ENCODE peak calls at places on chromosomes 5 and 9, in four cellular contexts. W is body of pancreas, P is suprapubic skin, J is A549. Q is an unnamed sample.

GRCh38 chr5:95390812-95391492 is at the start of gene FAM81B:
- DNase-seq in W (no peak), P (no peak), J (no peak), Q (no peak)

GRCh38 chr5:13245982-13246601 is 698.4 kb downstream of the DNAH5 start:
- DNase-seq in W (no peak), P (no peak), J (no peak), Q (no peak)

GRCh38 chr5:178312900-178313299 is 80.3 kb upstream of the PHYKPL start:
- DNase-seq in W (no peak), P (peak), J (no peak), Q (no peak)

GRCh38 chr5:157951673-157952373 is 92.9 kb upstream of the CLINT1 start:
- DNase-seq in W (no peak), P (no peak), J (no peak), Q (no peak)

GRCh38 chr5:98793223-98793622 is 19.8 kb downstream of the RGMB start:
- DNase-seq in W (no peak), P (no peak), J (no peak), Q (no peak)

GRCh38 chr9:17003576-17004240 is 131.1 kb upstream of the CNTLN start:
- DNase-seq in W (no peak), P (no peak), J (no peak), Q (no peak)

GRCh38 chr5:33933723-33934544 is 2.3 kb upstream of the RXFP3 start:
- DNase-seq in W (no peak), P (no peak), J (no peak), Q (no peak)

GRCh38 chr9:6681957-6682501 is 36.5 kb upstream of the GLDC start:
- DNase-seq in W (no peak), P (no peak), J (no peak), Q (no peak)

GRCh38 chr5:8720476-8720875 is 825.4 kb downstream of the SEMA5A start:
- DNase-seq in W (no peak), P (no peak), J (no peak), Q (no peak)

GRCh38 chr9:79883073-79883645 is 311.4 kb downstream of the TLE4 start:
- DNase-seq in W (no peak), P (no peak), J (no peak), Q (no peak)

GRCh38 chr5:163978897-163979296 is 473.5 kb downstream of the MAT2B start:
- DNase-seq in W (no peak), P (no peak), J (no peak), Q (no peak)

GRCh38 chr9:94853887-94854286 is 127.4 kb downstream of the AOPEP start:
- DNase-seq in W (no peak), P (no peak), J (peak), Q (peak)

GRCh38 chr9:114521846-114522245 is 16.6 kb upstream of the WHRN start:
- DNase-seq in W (no peak), P (no peak), J (no peak), Q (no peak)

GRCh38 chr5:173691931-173692330 is 75.5 kb upstream of the BOD1 start:
- DNase-seq in W (no peak), P (no peak), J (no peak), Q (no peak)

GRCh38 chr9:137286980-137287383 is 9.5 kb downstream of the TOR4A start:
- DNase-seq in W (peak), P (peak), J (peak), Q (no peak)
- TF ChIP-seq CTCF in W (peak), P (peak), J (peak), Q (peak)

GRCh38 chr9:134551176-134551575 is 90.4 kb upstream of the COL5A1 start:
- DNase-seq in W (no peak), P (no peak), J (no peak), Q (no peak)
- H3K27ac ChIP-seq in W (no peak), P (no peak), J (peak), Q (peak)

DNA sequence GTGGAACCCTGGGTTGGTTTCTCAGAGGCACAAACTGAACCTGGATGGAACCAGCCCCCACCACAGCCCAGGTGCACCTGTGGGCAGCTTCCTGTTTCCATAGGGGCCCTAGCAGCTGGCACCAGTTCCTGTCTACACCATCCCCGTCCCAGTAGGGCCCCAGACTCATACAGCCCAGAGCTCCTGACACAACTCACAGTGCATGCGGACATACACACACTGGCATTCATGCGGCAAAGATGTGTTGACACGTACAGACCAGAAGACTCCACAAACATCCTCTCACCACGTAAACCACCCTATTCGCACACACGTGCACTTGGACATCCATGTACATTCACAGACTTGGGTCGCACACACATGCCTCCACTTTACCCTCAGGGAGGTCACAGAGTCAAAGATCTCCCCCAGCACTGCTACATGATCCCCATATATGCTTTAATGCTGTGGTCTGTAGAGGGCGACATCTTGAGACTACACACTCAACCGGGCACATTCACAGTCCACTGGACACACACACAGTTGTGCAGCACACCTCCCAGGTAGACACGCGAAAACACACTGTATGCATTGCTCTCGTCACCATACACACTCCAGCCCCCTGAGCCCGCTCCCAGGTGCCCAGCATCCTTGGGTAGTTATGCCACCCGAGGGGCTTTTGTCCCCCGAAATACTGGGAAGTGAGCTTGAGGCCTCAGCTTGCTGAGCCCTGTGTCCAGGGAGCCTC is 22.4 kb downstream of the CXXC5 start:
- DNase-seq in W (peak), P (no peak), J (peak), Q (no peak)
- TF ChIP-seq CTCF in W (peak), P (no peak), J (peak), Q (no peak)

DNA sequence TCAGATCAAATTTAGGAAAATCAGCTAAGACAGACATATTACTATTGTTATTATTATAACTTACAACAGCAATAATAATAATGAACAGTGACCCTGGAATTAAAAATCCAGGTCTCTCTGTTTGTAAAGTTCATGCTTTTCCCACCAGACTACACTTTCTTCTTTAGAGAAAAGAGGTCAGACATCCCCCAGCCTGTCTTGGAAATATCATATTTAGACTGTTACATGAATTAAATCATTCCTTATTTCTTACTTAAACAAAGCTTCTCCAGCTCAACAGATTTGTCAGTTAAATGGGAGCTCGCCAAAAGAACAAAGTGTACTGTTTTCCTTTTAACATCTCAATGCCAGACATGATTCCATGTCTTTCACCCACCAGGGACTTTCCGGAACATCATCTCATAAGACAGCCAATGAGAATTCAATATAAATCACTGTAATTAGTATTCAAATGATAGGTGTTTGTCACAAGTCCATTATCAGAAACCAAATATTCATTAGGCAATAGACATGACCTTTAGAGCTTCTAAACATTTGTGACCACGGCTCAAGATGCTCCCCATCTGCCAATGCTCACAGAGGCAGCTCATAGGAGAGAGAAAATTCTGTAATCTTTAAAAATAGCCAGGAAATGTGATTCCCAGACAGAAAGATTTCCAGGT is 351.9 kb downstream of the ENC1 start:
- DNase-seq in W (no peak), P (no peak), J (no peak), Q (no peak)
- H3K27ac ChIP-seq in W (no peak), P (peak), J (no peak), Q (no peak)

DNA sequence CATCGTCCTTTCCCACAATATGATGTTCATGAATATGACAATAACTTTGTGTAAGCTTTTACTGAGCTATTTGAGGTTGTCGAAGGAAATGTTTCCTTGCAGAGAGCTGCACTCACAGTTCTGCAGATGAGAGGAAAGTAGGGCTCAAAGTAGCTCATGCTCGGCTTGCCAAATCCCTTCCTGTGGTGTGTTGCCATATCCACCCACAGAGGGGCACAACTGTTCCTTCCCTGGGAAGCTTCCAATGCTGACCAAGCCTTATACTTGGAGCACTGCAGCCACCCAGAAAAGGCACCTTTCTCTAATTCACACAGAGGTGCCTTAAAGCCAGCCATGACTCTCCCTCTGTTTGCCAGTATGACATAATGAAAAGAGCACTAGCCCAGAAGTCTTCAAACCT is 390.3 kb downstream of the CAAP1 start:
- DNase-seq in W (no peak), P (no peak), J (no peak), Q (no peak)
- TF ChIP-seq CTCF in W (no peak), P (no peak), J (no peak), Q (no peak)

DNA sequence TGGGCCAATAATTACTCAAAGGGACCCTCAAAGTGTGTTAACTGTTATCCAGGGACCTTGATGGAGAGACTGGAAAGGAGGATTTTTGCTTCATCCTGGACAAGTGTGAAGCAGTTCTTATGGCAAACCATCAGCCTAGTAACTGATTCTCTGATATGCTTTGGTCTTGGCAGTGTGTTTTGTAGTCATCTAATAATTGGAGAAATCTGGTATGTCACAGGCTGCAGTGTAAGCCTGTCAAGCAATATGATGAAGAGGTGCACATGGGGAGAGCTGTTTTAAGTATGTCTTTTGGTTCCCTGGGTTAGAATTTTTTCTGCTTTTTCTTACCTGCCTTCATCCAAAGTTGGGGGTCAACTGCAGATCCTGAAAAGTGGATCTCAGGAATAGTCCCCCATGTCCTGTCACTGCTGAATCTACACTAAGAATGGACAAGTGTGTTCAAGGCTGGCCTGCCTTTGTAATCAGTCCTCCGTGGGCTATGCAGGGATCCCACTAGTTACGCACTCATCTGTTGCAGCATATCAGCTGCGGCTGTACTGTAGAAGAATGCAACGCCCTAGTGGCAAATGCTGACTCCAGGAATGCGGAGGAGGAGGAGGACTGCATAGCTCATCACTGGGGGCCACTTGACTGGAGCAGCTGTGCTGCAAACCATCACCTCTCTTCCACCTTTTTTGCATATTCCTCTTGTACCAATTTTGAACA is 1.9 kb downstream of the SPTAN1 start:
- DNase-seq in W (peak), P (peak), J (peak), Q (peak)
- H3K27ac ChIP-seq in W (peak), P (peak), J (peak), Q (peak)

DNA sequence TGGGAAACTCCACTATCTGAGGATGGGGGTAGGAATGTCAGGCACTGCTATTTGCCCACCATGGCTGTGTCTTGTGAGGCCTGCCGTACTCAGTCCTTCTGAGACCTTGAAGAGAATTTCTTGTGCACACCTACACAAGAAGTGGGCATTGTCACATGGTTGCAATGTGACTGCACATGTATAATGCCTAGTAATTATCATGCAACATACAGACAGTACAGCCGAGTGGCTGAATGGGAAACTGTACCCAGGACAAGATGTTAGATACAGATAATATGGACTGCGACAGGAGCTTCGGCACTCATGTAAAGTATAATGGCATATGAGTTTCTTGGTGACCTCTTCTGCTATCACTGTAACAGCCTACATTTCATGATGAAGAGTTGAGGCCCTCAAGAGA is 4.8 kb upstream of the PRKACG start:
- DNase-seq in W (no peak), P (no peak), J (no peak), Q (no peak)
- TF ChIP-seq CTCF in W (no peak), P (no peak), J (no peak), Q (no peak)

GRCh38 chr5:36691241-36691640 is 84.8 kb downstream of the SLC1A3 start:
- DNase-seq in W (no peak), P (no peak), J (no peak), Q (no peak)

GRCh38 chr5:36688722-36689121 is 82.3 kb downstream of the SLC1A3 start:
- DNase-seq in W (no peak), P (no peak), J (peak), Q (peak)

GRCh38 chr5:36690041-36690941 is 83.9 kb downstream of the SLC1A3 start:
- DNase-seq in W (peak), P (peak), J (peak), Q (peak)

GRCh38 chr5:36686881-36687280 is 80.5 kb downstream of the SLC1A3 start:
- DNase-seq in W (no peak), P (no peak), J (no peak), Q (no peak)

GRCh38 chr5:36689225-36689624 is 82.8 kb downstream of the SLC1A3 start:
- DNase-seq in W (no peak), P (no peak), J (no peak), Q (peak)
- H3K27ac ChIP-seq in W (no peak), P (no peak), J (no peak), Q (peak)